ENCODE peak calls at places on chromosomes 13 and 19, in eight cellular contexts. X is kidney, U is ovary, K is cardiac muscle cell, H is bronchial epithelial cell, Z is lower leg skin, I is IMR-90, P is AG04450. B is an unnamed sample.

GRCh38 chr19:34350161-34350561 is 14.8 kb upstream of the GPI start:
- DNase-seq in X (no peak), U (no peak), K (no peak), H (no peak), Z (no peak), I (peak), P (no peak), B (no peak)

GRCh38 chr13:21012211-21012610 is 49.2 kb downstream of the LATS2 start:
- DNase-seq in X (no peak), U (no peak), K (no peak), H (no peak), Z (no peak), I (peak), P (peak), B (no peak)

GRCh38 chr19:49637865-49638350 is 2.0 kb downstream of the RRAS start:
- DNase-seq in X (peak), U (peak), K (peak), H (peak), Z (peak), I (peak), P (no peak), B (no peak)

GRCh38 chr19:5904302-5905071 is at the start of gene VMAC:
- DNase-seq in X (peak), U (peak), K (peak), H (peak), Z (peak), I (peak), P (peak), B (peak)

GRCh38 chr13:34025746-34026145 is 207.8 kb downstream of the RFC3 start:
- DNase-seq in X (no peak), U (no peak), K (no peak), H (peak), Z (no peak), I (peak), P (no peak), B (peak)

GRCh38 chr19:56170261-56170660 is 5.5 kb upstream of the GALP start:
- DNase-seq in X (no peak), U (no peak), K (no peak), H (peak), Z (no peak), I (peak), P (no peak), B (peak)

GRCh38 chr13:92833071-92833470 is 393.5 kb upstream of the GPC6 start:
- DNase-seq in X (no peak), U (no peak), K (no peak), H (peak), Z (no peak), I (peak), P (peak), B (no peak)

GRCh38 chr19:39251081-39251480 is 2.4 kb upstream of the IFNL4 start:
- DNase-seq in X (no peak), U (no peak), K (no peak), H (no peak), Z (no peak), I (no peak), P (no peak), B (no peak)

GRCh38 chr13:34258646-34259386 is 440.9 kb downstream of the RFC3 start:
- DNase-seq in X (no peak), U (no peak), K (no peak), H (no peak), Z (no peak), I (no peak), P (no peak), B (no peak)

GRCh38 chr13:60562081-60562764 is 165.2 kb downstream of the TDRD3 start:
- DNase-seq in X (no peak), U (no peak), K (no peak), H (peak), Z (no peak), I (peak), P (no peak), B (no peak)

GRCh38 chr13:74206061-74206561 is 71.9 kb upstream of the KLF12 start:
- DNase-seq in X (no peak), U (no peak), K (no peak), H (peak), Z (no peak), I (peak), P (peak), B (peak)

GRCh38 chr19:50520822-50521465 is 7.2 kb upstream of the ASPDH start:
- DNase-seq in X (peak), U (no peak), K (no peak), H (no peak), Z (no peak), I (no peak), P (no peak), B (no peak)

GRCh38 chr13:56515441-56515840 is 625.3 kb upstream of the PRR20A start:
- DNase-seq in X (no peak), U (no peak), K (no peak), H (peak), Z (no peak), I (no peak), P (no peak), B (no peak)

GRCh38 chr13:94236876-94237275 is 242.6 kb downstream of the DCT start:
- DNase-seq in X (no peak), U (no peak), K (no peak), H (no peak), Z (no peak), I (no peak), P (no peak), B (no peak)

GRCh38 chr19:51294211-51294976 is 17.1 kb upstream of the IGLON5 start:
- DNase-seq in X (no peak), U (no peak), K (no peak), H (no peak), Z (no peak), I (no peak), P (no peak), B (no peak)

GRCh38 chr13:113666951-113667701 is at the start of gene GRK1:
- DNase-seq in X (peak), U (no peak), K (no peak), H (no peak), Z (no peak), I (no peak), P (no peak), B (no peak)

GRCh38 chr19:48475369-48476068 is 6.3 kb downstream of the CYTH2 start:
- DNase-seq in X (no peak), U (no peak), K (no peak), H (no peak), Z (no peak), I (no peak), P (no peak), B (no peak)

GRCh38 chr13:63737418-63737817 is 2321.8 kb upstream of the PCDH20 start:
- DNase-seq in X (peak), U (no peak), K (no peak), H (no peak), Z (no peak), I (no peak), P (no peak), B (no peak)

GRCh38 chr13:44415815-44416214 is 42.2 kb downstream of the SERP2 start:
- DNase-seq in X (peak), U (no peak), K (no peak), H (no peak), Z (no peak), I (no peak), P (no peak), B (no peak)

GRCh38 chr19:42324655-42325307 is 654 bp upstream of the MEGF8 start:
- DNase-seq in X (no peak), U (peak), K (no peak), H (no peak), Z (no peak), I (no peak), P (no peak), B (no peak)
- TF ChIP-seq CTCF in X (no peak), U (peak), K (no peak), H (no peak), Z (no peak), I (no peak), P (no peak), B (no peak)

GRCh38 chr13:99377641-99378040 is 70.4 kb upstream of the GPR183 start:
- DNase-seq in X (no peak), U (no peak), K (no peak), H (no peak), Z (peak), I (no peak), P (no peak), B (no peak)
- H3K4me3 ChIP-seq in X (no peak), U (no peak), K (no peak), H (no peak), Z (no peak), I (no peak), P (no peak), B (no peak)

GRCh38 chr13:52399708-52400107 is 6.3 kb downstream of the THSD1 start:
- DNase-seq in X (no peak), U (no peak), K (no peak), H (peak), Z (no peak), I (peak), P (no peak), B (no peak)
- TF ChIP-seq CTCF in X (no peak), U (no peak), K (peak), H (peak), Z (no peak), I (peak), P (peak), B (no peak)

GRCh38 chr19:410243-410781 is 1.4 kb upstream of the C2CD4C start:
- DNase-seq in X (no peak), U (no peak), K (no peak), H (no peak), Z (no peak), I (no peak), P (no peak), B (no peak)

GRCh38 chr19:409515-410242 is 732 bp upstream of the C2CD4C start:
- DNase-seq in X (no peak), U (no peak), K (peak), H (no peak), Z (no peak), I (no peak), P (no peak), B (no peak)

GRCh38 chr19:407501-408440 is 1.2 kb downstream of the C2CD4C start:
- DNase-seq in X (peak), U (no peak), K (no peak), H (no peak), Z (no peak), I (no peak), P (no peak), B (no peak)

GRCh38 chr19:408441-409005 is 424 bp downstream of the C2CD4C start:
- DNase-seq in X (peak), U (no peak), K (peak), H (no peak), Z (no peak), I (no peak), P (no peak), B (no peak)

DNA sequence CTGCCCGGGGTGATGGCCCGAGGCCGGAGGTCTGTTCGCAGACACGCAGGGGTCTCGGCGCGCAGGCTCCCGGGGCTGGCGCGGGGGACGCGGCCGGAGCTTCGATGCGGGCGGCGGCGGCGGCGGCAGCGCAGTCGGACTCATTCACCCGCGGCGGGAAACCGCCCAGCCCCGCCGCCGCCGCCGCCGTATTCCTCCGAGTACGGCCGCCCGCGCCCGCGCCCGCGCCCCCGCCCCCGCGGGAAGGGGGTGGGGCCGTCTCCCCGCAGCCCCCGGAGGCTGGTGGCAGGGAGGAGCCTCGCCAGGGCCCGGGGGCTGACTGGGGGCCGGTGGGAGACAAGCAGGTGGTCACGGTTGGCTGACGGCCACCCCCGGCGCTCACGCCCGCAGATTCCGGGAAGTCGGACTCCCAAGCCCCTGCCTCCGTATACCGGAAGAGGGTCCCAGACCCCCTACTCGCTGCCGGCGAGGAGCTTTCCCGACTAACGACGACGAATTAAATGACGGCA is at the start of gene C2CD4C:
- DNase-seq in X (peak), U (no peak), K (peak), H (no peak), Z (no peak), I (no peak), P (no peak), B (no peak)
- H3K4me3 ChIP-seq in X (peak), U (peak), K (peak), H (peak), Z (peak), I (peak), P (peak), B (peak)

GRCh38 chr13:30111810-30112209 is 195.5 kb downstream of the KATNAL1 start:
- DNase-seq in X (no peak), U (no peak), K (no peak), H (no peak), Z (no peak), I (no peak), P (no peak), B (no peak)
- TF ChIP-seq CTCF in X (no peak), U (no peak), K (peak), H (peak), Z (no peak), I (peak), P (peak), B (peak)

GRCh38 chr13:43268632-43269031 is 245.2 kb downstream of the DNAJC15 start:
- DNase-seq in X (no peak), U (no peak), K (peak), H (no peak), Z (no peak), I (no peak), P (no peak), B (no peak)
- H3K4me3 ChIP-seq in X (no peak), U (no peak), K (no peak), H (no peak), Z (no peak), I (no peak), P (peak), B (no peak)

DNA sequence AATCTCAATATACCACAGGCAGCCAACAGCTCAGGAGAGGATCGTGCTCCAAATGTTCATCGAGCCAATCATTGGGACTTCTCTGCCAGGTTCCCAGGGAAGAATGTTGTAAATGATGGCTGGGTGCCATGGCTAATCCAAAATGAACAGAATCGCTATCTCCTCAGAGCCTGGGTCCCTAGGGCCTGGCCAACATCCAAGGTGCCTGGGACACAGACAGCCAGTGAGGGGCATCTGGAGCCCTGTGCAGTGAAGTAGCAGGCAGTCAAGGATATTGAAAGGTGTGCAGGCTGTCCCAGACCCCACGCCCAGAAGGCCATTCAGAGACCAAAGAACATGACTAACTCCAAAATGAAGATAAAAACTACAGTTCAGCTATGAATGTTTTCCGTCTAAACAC is 37.7 kb downstream of the BRD4 start:
- DNase-seq in X (no peak), U (peak), K (no peak), H (no peak), Z (peak), I (no peak), P (no peak), B (no peak)
- TF ChIP-seq CTCF in X (no peak), U (no peak), K (no peak), H (no peak), Z (no peak), I (no peak), P (no peak), B (no peak)

DNA sequence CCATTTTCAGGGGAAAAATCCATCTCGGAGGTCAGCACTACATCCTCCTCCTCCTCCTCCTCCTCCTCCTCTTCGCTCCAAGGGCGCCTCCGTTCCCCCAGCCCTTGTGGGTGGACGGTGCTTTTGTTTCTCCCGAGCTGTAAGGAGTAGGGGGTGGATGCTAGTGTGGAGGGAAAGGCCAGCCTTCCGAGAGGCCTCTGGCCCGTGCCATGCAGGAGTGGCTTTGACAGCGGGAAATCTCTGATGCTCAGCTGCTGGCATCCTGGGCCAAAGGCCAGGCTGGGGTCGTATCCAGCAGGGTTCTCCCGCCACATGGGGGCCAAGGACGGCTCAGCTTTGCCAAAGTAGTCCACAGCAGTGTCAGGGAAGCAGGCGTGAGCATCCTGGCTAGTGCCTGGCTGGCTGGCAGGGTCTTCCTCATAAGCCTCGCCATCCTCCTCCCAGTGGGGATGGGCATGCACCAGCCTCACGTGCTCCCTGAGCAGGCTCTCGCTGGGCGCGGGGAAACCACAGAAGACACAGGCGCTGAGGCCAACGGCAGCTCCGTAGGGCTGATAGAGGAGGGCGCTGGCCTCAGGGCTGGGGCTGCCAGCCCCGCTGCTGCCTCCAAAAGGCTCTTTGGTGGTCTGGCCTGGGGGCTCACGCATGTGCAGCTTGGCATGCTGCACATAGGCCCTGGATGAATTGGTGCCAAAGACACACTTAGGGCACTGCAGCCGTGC is 10.5 kb downstream of the WIZ start:
- DNase-seq in X (peak), U (no peak), K (no peak), H (no peak), Z (no peak), I (no peak), P (no peak), B (no peak)
- H3K4me3 ChIP-seq in X (no peak), U (no peak), K (no peak), H (no peak), Z (no peak), I (no peak), P (no peak), B (no peak)

B was measured in astrocyte of the cerebellum.